ENCODE peak calls at places on chromosome 19, in four cellular contexts. W is Caco-2, L is right lobe of liver, G is heart right ventricle. Q is an unnamed sample.

GRCh38 chr19:23437901-23438300 is 42.6 kb upstream of the ZNF91 start:
- DNase-seq in W (peak; percentile 2), L (no peak), G (no peak), Q (no peak)

GRCh38 chr19:41586064-41586463 is 10.1 kb downstream of the CEACAM21 start:
- DNase-seq in W (no peak), L (no peak), G (no peak), Q (no peak)

GRCh38 chr19:49435670-49436069 is 5.7 kb downstream of the SLC17A7 start:
- DNase-seq in W (no peak), L (no peak), G (no peak), Q (no peak)

GRCh38 chr19:29506619-29506911 is 19.2 kb upstream of the VSTM2B start:
- DNase-seq in W (no peak), L (no peak), G (no peak), Q (no peak)

GRCh38 chr19:17479325-17479791 is 9.0 kb downstream of the SLC27A1 start:
- DNase-seq in W (no peak), L (no peak), G (no peak), Q (no peak)

GRCh38 chr19:18776288-18776594 is 14.9 kb downstream of the COMP start:
- DNase-seq in W (no peak), L (no peak), G (no peak), Q (peak; percentile 25)

GRCh38 chr19:51375504-51376221 is 3.2 kb upstream of the NKG7 start:
- DNase-seq in W (no peak), L (no peak), G (no peak), Q (no peak)

GRCh38 chr19:55857974-55858373 is 21.6 kb downstream of the NLRP4 start:
- DNase-seq in W (no peak), L (no peak), G (no peak), Q (no peak)

GRCh38 chr19:49150106-49150943 is 4.9 kb downstream of the HRC start:
- DNase-seq in W (peak; percentile 92), L (peak; percentile 93), G (peak; percentile 87), Q (peak; percentile 94)

GRCh38 chr19:33408116-33408515 is 34.6 kb downstream of the CEBPG start:
- DNase-seq in W (no peak), L (peak; percentile 46), G (no peak), Q (peak; percentile 45)

GRCh38 chr19:18650468-18651001 is 13.7 kb downstream of the KLHL26 start:
- DNase-seq in W (no peak), L (no peak), G (peak; percentile 78), Q (peak; percentile 94)

GRCh38 chr19:1911995-1912394 is 6.8 kb downstream of the ADAT3 start:
- DNase-seq in W (no peak), L (no peak), G (no peak), Q (no peak)

GRCh38 chr19:33819875-33820781 is 23.5 kb downstream of the KCTD15 start:
- DNase-seq in W (peak; percentile 77), L (peak; percentile 82), G (peak; percentile 86), Q (peak; percentile 94)

GRCh38 chr19:51712461-51713081 is 11.2 kb downstream of the HAS1 start:
- DNase-seq in W (no peak), L (no peak), G (no peak), Q (no peak)

GRCh38 chr19:6728346-6728745 is 7.9 kb upstream of the C3 start:
- DNase-seq in W (no peak), L (no peak), G (no peak), Q (peak; percentile 68)

GRCh38 chr19:35030257-35031071 is at the start of gene SCN1B:
- DNase-seq in W (peak; percentile 83), L (no peak), G (peak; percentile 61), Q (peak; percentile 88)

GRCh38 chr19:38849746-38850230 is at the start of gene HNRNPL:
- DNase-seq in W (no peak), L (peak; percentile 99), G (no peak), Q (no peak)

GRCh38 chr19:32928806-32929205 is 43.0 kb downstream of the CEP89 start:
- DNase-seq in W (no peak), L (no peak), G (no peak), Q (no peak)

GRCh38 chr19:7792286-7792685 is 29.2 kb downstream of the CLEC4M start:
- DNase-seq in W (peak; percentile 78), L (no peak), G (no peak), Q (no peak)

GRCh38 chr19:38920529-38921419 is 8.8 kb upstream of the CCER2 start:
- DNase-seq in W (no peak), L (no peak), G (no peak), Q (no peak)

GRCh38 chr19:13881692-13882418 is 4.9 kb downstream of the NANOS3 start:
- DNase-seq in W (no peak), L (peak; percentile 55), G (no peak), Q (no peak)
- H3K4me1 ChIP-seq in W (peaks cover 13% of the 10 kb centered on the region), L (peaks cover 10% of the 10 kb centered on the region), G (peaks cover 23% of the 10 kb centered on the region), Q (peaks cover 2% of the 10 kb centered on the region)

GRCh38 chr19:45138303-45138751 is 22.5 kb downstream of the NKPD1 start:
- DNase-seq in W (no peak), L (no peak), G (no peak), Q (no peak)

GRCh38 chr19:45136507-45137178 is 24.1 kb downstream of the NKPD1 start:
- DNase-seq in W (no peak), L (no peak), G (no peak), Q (no peak)

GRCh38 chr19:45135176-45135575 is 25.6 kb downstream of the NKPD1 start:
- DNase-seq in W (no peak), L (no peak), G (no peak), Q (no peak)

GRCh38 chr19:45139286-45140143 is 21.3 kb downstream of the NKPD1 start:
- DNase-seq in W (no peak), L (no peak), G (no peak), Q (no peak)

DNA sequence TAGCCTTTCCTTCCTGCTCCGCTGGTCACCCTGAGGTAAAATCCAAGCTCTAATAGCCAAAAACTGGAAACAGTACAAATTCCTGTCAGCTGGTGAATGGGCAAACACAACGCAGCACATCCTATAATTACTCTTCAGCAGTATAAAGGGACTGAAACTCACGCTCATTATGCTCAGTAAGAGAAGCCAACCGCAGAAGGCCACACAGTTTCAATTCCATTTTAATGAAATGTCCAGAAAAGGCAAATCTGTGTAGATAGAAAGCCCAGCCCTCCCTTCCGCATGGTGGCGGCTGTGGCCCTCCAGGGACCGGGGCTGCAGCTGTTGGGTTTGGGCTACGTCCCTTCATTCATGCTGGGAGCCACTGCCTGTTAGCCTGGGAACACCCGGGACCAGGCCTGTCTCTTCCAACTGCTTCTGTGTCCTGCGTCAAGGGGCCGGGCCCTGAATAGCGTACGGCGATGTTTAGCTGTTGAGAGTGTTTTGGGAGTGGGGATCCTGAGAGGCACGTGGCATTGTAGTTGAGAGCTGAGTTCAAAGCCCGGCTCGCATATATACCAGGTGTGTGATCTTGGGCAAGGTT is 23.5 kb downstream of the NKPD1 start:
- DNase-seq in W (no peak), L (no peak), G (peak; percentile 68), Q (peak; percentile 89)
- H3K4me1 ChIP-seq in W (no peaks in the 10 kb centered on the region), L (no peaks in the 10 kb centered on the region), G (peaks cover 11% of the 10 kb centered on the region), Q (peaks cover 1% of the 10 kb centered on the region)

GRCh38 chr19:14553939-14554243 is 18.0 kb downstream of the NDUFB7 start:
- DNase-seq in W (no peak), L (no peak), G (no peak), Q (no peak)

GRCh38 chr19:14554382-14554812 is 17.5 kb downstream of the NDUFB7 start:
- DNase-seq in W (no peak), L (peak; percentile 87), G (no peak), Q (no peak)

GRCh38 chr19:14558370-14559066 is 13.3 kb downstream of the NDUFB7 start:
- DNase-seq in W (no peak), L (no peak), G (no peak), Q (no peak)

GRCh38 chr19:14555918-14556661 is 15.8 kb downstream of the NDUFB7 start:
- DNase-seq in W (no peak), L (no peak), G (no peak), Q (no peak)

DNA sequence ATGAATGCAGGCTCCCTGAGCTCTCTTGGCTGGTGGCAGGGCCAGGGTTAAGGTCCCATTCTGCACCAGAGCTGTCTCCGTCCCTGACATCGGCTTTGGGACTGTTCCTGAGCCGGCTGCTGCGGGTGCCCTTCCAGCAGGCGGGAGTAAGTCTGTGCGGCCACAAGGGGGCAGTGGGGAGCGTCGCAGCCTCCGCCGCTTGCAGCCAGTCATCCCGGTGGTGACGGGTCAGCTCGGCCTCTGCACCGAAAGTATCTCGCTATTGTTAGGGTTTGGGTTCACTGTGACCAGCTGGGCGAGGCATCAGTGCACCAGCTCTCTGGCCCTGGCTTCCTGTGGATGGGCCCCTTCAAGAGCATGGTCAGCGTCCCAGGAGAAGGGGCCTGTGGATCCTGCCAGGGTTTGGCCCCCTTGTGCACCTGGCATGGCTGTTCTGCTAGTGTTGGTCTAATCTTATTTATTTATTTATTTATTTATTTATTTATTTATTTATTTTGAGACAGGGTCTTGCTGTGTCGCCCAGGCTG is 15.1 kb downstream of the NDUFB7 start:
- DNase-seq in W (peak; percentile 65), L (peak; percentile 79), G (peak; percentile 73), Q (peak; percentile 80)
- H3K4me1 ChIP-seq in W (no peaks in the 10 kb centered on the region), L (peaks cover 42% of the 10 kb centered on the region), G (peaks cover 43% of the 10 kb centered on the region), Q (peaks cover 16% of the 10 kb centered on the region)

GRCh38 chr19:44747739-44748425 is 626 bp upstream of the BCL3 start:
- DNase-seq in W (peak; percentile 53), L (peak; percentile 78), G (peak; percentile 69), Q (peak; percentile 91)
- H3K4me1 ChIP-seq in W (peaks cover 45% of the 10 kb centered on the region), L (peaks cover 74% of the 10 kb centered on the region), G (peaks cover 48% of the 10 kb centered on the region), Q (peaks cover 24% of the 10 kb centered on the region)

Q was measured in right cardiac atrium.